ENCODE peak calls at places on chromosomes 1 and 21, in five cellular contexts. J is brain microvascular endothelial cell, E is cardiac muscle cell, Q is choroid plexus epithelial cell, T is NCI-H1436 treated with DMSO at 0.1 percent for 48 hours. B is an unnamed sample.

GRCh38 chr1:94783342-94784264 is 36.6 kb upstream of the SLC44A3 start:
- DNase-seq in J (peak), E (no peak), Q (peak), T (no peak), B (no peak)

GRCh38 chr1:165828103-165828558 is 717 bp downstream of the UCK2 start:
- DNase-seq in J (no peak), E (peak), Q (peak), T (no peak), B (peak)

GRCh38 chr1:56961426-56961825 is 4.4 kb downstream of the C8B start:
- DNase-seq in J (no peak), E (no peak), Q (no peak), T (no peak), B (no peak)

GRCh38 chr1:86705633-86705985 is 1.2 kb downstream of the SH3GLB1 start:
- DNase-seq in J (no peak), E (peak), Q (peak), T (no peak), B (no peak)

GRCh38 chr1:100277866-100278265 is 11.8 kb downstream of the RTCA start:
- DNase-seq in J (no peak), E (no peak), Q (no peak), T (no peak), B (no peak)

GRCh38 chr1:166489670-166490436 is 323.1 kb upstream of the FAM78B start:
- DNase-seq in J (no peak), E (no peak), Q (no peak), T (no peak), B (no peak)

GRCh38 chr1:13916530-13916929 is 216.5 kb downstream of the PRDM2 start:
- DNase-seq in J (no peak), E (no peak), Q (no peak), T (no peak), B (no peak)

GRCh38 chr21:38561205-38561604 is 62.9 kb upstream of the ERG start:
- DNase-seq in J (no peak), E (no peak), Q (no peak), T (no peak), B (no peak)

GRCh38 chr1:233975486-233975885 is 71.0 kb downstream of the SLC35F3 start:
- DNase-seq in J (no peak), E (no peak), Q (no peak), T (no peak), B (no peak)

GRCh38 chr1:55445416-55445815 is 230.3 kb upstream of the USP24 start:
- DNase-seq in J (no peak), E (no peak), Q (no peak), T (no peak), B (no peak)

GRCh38 chr1:152143147-152143845 is 15.7 kb downstream of the RPTN start:
- DNase-seq in J (no peak), E (no peak), Q (no peak), T (no peak), B (no peak)

GRCh38 chr1:236819856-236820255 is 24.8 kb downstream of the MTR start:
- DNase-seq in J (no peak), E (no peak), Q (no peak), T (no peak), B (no peak)

GRCh38 chr1:211305044-211305443 is 21.6 kb upstream of the TRAF5 start:
- DNase-seq in J (peak), E (no peak), Q (peak), T (no peak), B (no peak)

GRCh38 chr21:42154237-42155044 is 64.5 kb upstream of the ABCG1 start:
- DNase-seq in J (no peak), E (no peak), Q (no peak), T (no peak), B (no peak)

GRCh38 chr21:25396135-25396711 is 211.1 kb downstream of the MRPL39 start:
- DNase-seq in J (no peak), E (no peak), Q (no peak), T (no peak), B (no peak)

GRCh38 chr1:235145639-235146038 is 15.4 kb downstream of the RBM34 start:
- DNase-seq in J (no peak), E (no peak), Q (no peak), T (no peak), B (no peak)

GRCh38 chr1:52595061-52595460 is 7.1 kb upstream of the GPX7 start:
- DNase-seq in J (no peak), E (no peak), Q (no peak), T (no peak), B (no peak)

GRCh38 chr1:203661572-203661971 is 34.9 kb downstream of the ATP2B4 start:
- DNase-seq in J (no peak), E (no peak), Q (no peak), T (no peak), B (no peak)

GRCh38 chr1:205962821-205963221 is 19.6 kb upstream of the SLC26A9 start:
- DNase-seq in J (no peak), E (no peak), Q (no peak), T (no peak), B (no peak)

GRCh38 chr1:95572002-95572401 is 338.0 kb downstream of the RWDD3 start:
- DNase-seq in J (no peak), E (no peak), Q (no peak), T (no peak), B (no peak)

GRCh38 chr1:71087060-71087459 is 6.2 kb upstream of the ZRANB2 start:
- DNase-seq in J (no peak), E (no peak), Q (no peak), T (no peak), B (peak)

GRCh38 chr1:90850181-90850924 is 133.3 kb upstream of the BARHL2 start:
- DNase-seq in J (no peak), E (peak), Q (peak), T (no peak), B (peak)

GRCh38 chr1:167472729-167473529 is 45.4 kb downstream of the CD247 start:
- DNase-seq in J (no peak), E (no peak), Q (no peak), T (no peak), B (no peak)

GRCh38 chr1:207619833-207620572 is 24.9 kb upstream of the CR1L start:
- DNase-seq in J (peak), E (peak), Q (peak), T (peak), B (peak)

GRCh38 chr1:202852163-202852904 is 36.6 kb downstream of the RABIF start:
- DNase-seq in J (peak), E (peak), Q (peak), T (no peak), B (peak)

GRCh38 chr1:2480236-2480985 is 4.3 kb downstream of the PLCH2 start:
- DNase-seq in J (no peak), E (no peak), Q (no peak), T (no peak), B (no peak)

GRCh38 chr21:15732290-15732995 is 2.7 kb downstream of the USP25 start:
- DNase-seq in J (no peak), E (no peak), Q (peak), T (no peak), B (no peak)

GRCh38 chr1:5991784-5992033 is 516 bp downstream of the NPHP4 start:
- DNase-seq in J (no peak), E (no peak), Q (no peak), T (no peak), B (no peak)

GRCh38 chr1:232578681-232579195 is 51.2 kb downstream of the SIPA1L2 start:
- DNase-seq in J (no peak), E (no peak), Q (no peak), T (no peak), B (no peak)

GRCh38 chr1:241482761-241483250 is 36.7 kb downstream of the FH start:
- DNase-seq in J (peak), E (no peak), Q (peak), T (no peak), B (no peak)

GRCh38 chr1:163128282-163128681 is 59.1 kb downstream of the RGS4 start:
- DNase-seq in J (no peak), E (no peak), Q (no peak), T (no peak), B (no peak)

GRCh38 chr1:116717318-116717717 is 36.9 kb upstream of the CD2 start:
- DNase-seq in J (no peak), E (no peak), Q (no peak), T (no peak), B (no peak)